ENCODE peak calls at places on chromosomes 16 and 17, in eight cellular contexts. T is stimulated activated CD4-positive, alpha-beta T cell treated with anti-CD3 and anti-CD28 coated beads, Interleukin-15, amount 100 ng/mL, for 24 hours; H is A549; I is GM13977; E is left cardiac atrium; G is NCI-H1092 treated with DMSO at 0.1 percent for 48 hours; D is fibroblast of villous mesenchyme; J is psoas muscle. P is an unnamed sample.

GRCh38 chr17:27315796-27316465 is 22.0 kb downstream of the WSB1 start:
- DNase-seq in D (no peak), T (no peak), E (no peak), I (no peak), J (no peak), H (no peak), G (no peak), P (no peak)

GRCh38 chr17:19237389-19238166 is 412 bp downstream of the EPN2 start:
- DNase-seq in I (peak), G (no peak), T (peak), J (peak), D (no peak), E (peak), H (peak), P (no peak)

GRCh38 chr16:2471016-2471652 is at the start of gene NTN3:
- DNase-seq in T (peak), J (no peak), H (no peak), E (no peak), D (no peak), G (peak), I (peak), P (no peak)

GRCh38 chr17:5587431-5588032 is 3.2 kb upstream of the NLRP1 start:
- DNase-seq in G (peak), T (peak), J (no peak), H (peak), I (peak), E (no peak), D (peak), P (peak)

GRCh38 chr16:11806721-11807120 is 9.7 kb upstream of the ZC3H7A start:
- DNase-seq in I (no peak), E (no peak), J (no peak), T (no peak), D (peak), H (no peak), G (no peak), P (no peak)

GRCh38 chr16:4345439-4346204 is 5.5 kb downstream of the PAM16 start:
- DNase-seq in G (no peak), I (no peak), T (no peak), E (no peak), D (peak), H (no peak), J (no peak), P (no peak)

GRCh38 chr17:55263565-55264272 is 1.0 kb upstream of the HLF start:
- DNase-seq in D (no peak), G (no peak), T (peak), H (no peak), J (no peak), I (no peak), E (no peak), P (no peak)

GRCh38 chr17:4711671-4712111 is 1.3 kb downstream of the ARRB2 start:
- DNase-seq in H (no peak), D (no peak), T (no peak), E (peak), G (no peak), I (no peak), J (peak), P (no peak)

GRCh38 chr16:57658878-57659674 is 9.0 kb upstream of the ADGRG3 start:
- DNase-seq in H (no peak), G (no peak), I (no peak), T (no peak), D (no peak), E (no peak), J (no peak), P (no peak)

GRCh38 chr17:67035131-67036083 is 8.9 kb upstream of the CACNG1 start:
- DNase-seq in I (peak), G (no peak), E (no peak), T (no peak), D (no peak), J (no peak), H (no peak), P (no peak)

P was measured in skeletal muscle cell.